ENCODE peak calls at places on chromosomes 1 and 21, in six cellular contexts. G is stimulated activated CD4-positive, alpha-beta T cell treated with anti-CD3 and anti-CD28 coated beads, Interleukin-1b, Interleukin-23, amount 100 ng/mL, for 24 hours; M is NCI-H446 treated with DMSO at 0.1 percent for 48 hours; I is activated T-helper 1 cell treated with anti-CD3 and anti-CD28 coated beads, Interleukin-12 subunit alpha, Interleukin-12 subunit beta, Interleukin-2, Interleukin-4 antibody, amounts not matched to agents 30 ng/mL and 10 ng/mL and 1 ng/mL, durations not matched to agents 14 hours and 24 hours and 36 hours; L is nephron progenitor cell; N is smooth muscle cell of the brain vasculature. E is an unnamed sample.

GRCh38 chr21:31406510-31406909 is 62.4 kb upstream of the TIAM1 start:
- DNase-seq in G (no peak), M (no peak), I (no peak), L (no peak), N (no peak), E (no peak)

GRCh38 chr1:156948708-156949107 is 28.3 kb downstream of the LRRC71 start:
- DNase-seq in G (no peak), M (no peak), I (no peak), L (no peak), N (no peak), E (no peak)

GRCh38 chr1:66339944-66340343 is 194.0 kb upstream of the SGIP1 start:
- DNase-seq in G (no peak), M (no peak), I (no peak), L (no peak), N (no peak), E (no peak)

GRCh38 chr1:218775476-218776170 is 398.1 kb upstream of the LYPLAL1 start:
- DNase-seq in G (no peak), M (no peak), I (no peak), L (peak), N (no peak), E (no peak)

GRCh38 chr1:79711001-79711431 is 704.5 kb upstream of the ADGRL4 start:
- DNase-seq in G (no peak), M (no peak), I (no peak), L (no peak), N (no peak), E (no peak)

GRCh38 chr1:161019767-161020572 is 982 bp downstream of the F11R start:
- DNase-seq in G (no peak), M (no peak), I (no peak), L (no peak), N (no peak), E (no peak)

GRCh38 chr1:94471271-94471670 is 53.1 kb downstream of the ABCD3 start:
- DNase-seq in G (no peak), M (no peak), I (no peak), L (no peak), N (no peak), E (no peak)

GRCh38 chr1:233038581-233038980 is 88.2 kb downstream of the NTPCR start:
- DNase-seq in G (no peak), M (no peak), I (no peak), L (no peak), N (no peak), E (no peak)

GRCh38 chr1:99751877-99752504 is 14.4 kb downstream of the FRRS1 start:
- DNase-seq in G (no peak), M (no peak), I (no peak), L (no peak), N (no peak), E (no peak)

GRCh38 chr1:224504642-224505041 is 70.0 kb upstream of the WDR26 start:
- DNase-seq in G (no peak), M (no peak), I (no peak), L (no peak), N (no peak), E (no peak)

GRCh38 chr1:25770541-25771245 is 29.3 kb upstream of the SELENON start:
- DNase-seq in G (no peak), M (no peak), I (no peak), L (peak), N (no peak), E (no peak)

GRCh38 chr1:176515310-176515709 is 52.3 kb downstream of the PAPPA2 start:
- DNase-seq in G (no peak), M (peak), I (no peak), L (no peak), N (no peak), E (peak)

GRCh38 chr1:84582802-84583587 is 8.8 kb upstream of the CTBS start:
- DNase-seq in G (no peak), M (peak), I (no peak), L (peak), N (no peak), E (no peak)

GRCh38 chr1:224681816-224682215 is 65.7 kb downstream of the CNIH3 start:
- DNase-seq in G (no peak), M (no peak), I (no peak), L (no peak), N (no peak), E (no peak)

GRCh38 chr21:43767498-43767979 is 8.6 kb downstream of the CSTB start:
- DNase-seq in G (no peak), M (no peak), I (no peak), L (no peak), N (no peak), E (no peak)

GRCh38 chr1:155322953-155323728 is 2.4 kb downstream of the RUSC1 start:
- DNase-seq in G (peak), M (peak), I (peak), L (peak), N (peak), E (peak)

GRCh38 chr21:38145104-38145503 is 111.7 kb upstream of the KCNJ15 start:
- DNase-seq in G (no peak), M (no peak), I (no peak), L (no peak), N (no peak), E (no peak)

GRCh38 chr1:27726173-27726793 is 522 bp downstream of the FAM76A start:
- DNase-seq in G (peak), M (no peak), I (no peak), L (peak), N (no peak), E (peak)

GRCh38 chr1:59752556-59753412 is 62.0 kb upstream of the HOOK1 start:
- DNase-seq in G (no peak), M (no peak), I (no peak), L (no peak), N (no peak), E (no peak)

GRCh38 chr1:153683853-153684252 is 5.4 kb downstream of the NPR1 start:
- DNase-seq in G (no peak), M (no peak), I (no peak), L (no peak), N (no peak), E (no peak)

GRCh38 chr1:66526991-66527390 is 7.0 kb upstream of the SGIP1 start:
- DNase-seq in G (no peak), M (no peak), I (no peak), L (no peak), N (no peak), E (no peak)

GRCh38 chr1:64845831-64846425 is 101.1 kb downstream of the RAVER2 start:
- DNase-seq in G (no peak), M (no peak), I (no peak), L (no peak), N (peak), E (peak)

GRCh38 chr1:22969224-22969829 is 3.3 kb downstream of the LACTBL1 start:
- DNase-seq in G (no peak), M (peak), I (no peak), L (no peak), N (peak), E (peak)

GRCh38 chr1:1407957-1408318 is 845 bp upstream of the MRPL20 start:
- DNase-seq in G (no peak), M (no peak), I (no peak), L (no peak), N (no peak), E (no peak)

GRCh38 chr1:225866061-225866844 is 15.9 kb downstream of the TMEM63A start:
- DNase-seq in G (peak), M (no peak), I (peak), L (no peak), N (peak), E (no peak)

GRCh38 chr1:204103121-204103741 is 30.3 kb downstream of the SOX13 start:
- DNase-seq in G (no peak), M (no peak), I (no peak), L (no peak), N (no peak), E (no peak)

GRCh38 chr1:178093958-178094751 is at the start of gene RASAL2:
- DNase-seq in G (no peak), M (peak), I (no peak), L (peak), N (no peak), E (peak)

GRCh38 chr1:232524056-232524455 is 105.9 kb downstream of the SIPA1L2 start:
- DNase-seq in G (no peak), M (no peak), I (no peak), L (no peak), N (no peak), E (no peak)

GRCh38 chr1:15663925-15664324 is 20.2 kb upstream of the PLEKHM2 start:
- DNase-seq in G (no peak), M (no peak), I (no peak), L (no peak), N (no peak), E (no peak)

GRCh38 chr1:37602750-37603694 is 7.3 kb upstream of the GNL2 start:
- DNase-seq in G (no peak), M (peak), I (peak), L (peak), N (no peak), E (peak)

GRCh38 chr1:224513787-224514209 is 79.2 kb upstream of the WDR26 start:
- DNase-seq in G (peak), M (peak), I (peak), L (peak), N (no peak), E (peak)

GRCh38 chr21:26513212-26513611 is 59.9 kb downstream of the CYYR1 start:
- DNase-seq in G (no peak), M (no peak), I (no peak), L (no peak), N (no peak), E (no peak)

GRCh38 chr1:183808296-183809027 is 3.5 kb downstream of the RGL1 start:
- DNase-seq in G (no peak), M (no peak), I (no peak), L (no peak), N (no peak), E (no peak)

GRCh38 chr1:206415913-206416312 is 54.4 kb upstream of the IKBKE start:
- DNase-seq in G (no peak), M (peak), I (no peak), L (no peak), N (no peak), E (no peak)